ENCODE peak calls at places on chromosomes 12 and 14, in four cellular contexts. X is uterus, O is breast epithelium, T is WTC11. M is an unnamed sample.
A peak's percentile ranks its signal among the peaks of the same experiment; 100 is the strongest.

GRCh38 chr14:79333198-79333546 is 878.1 kb downstream of the DIO2 start:
- DNase-seq in X (no peak), T (no peak), O (no peak), M (no peak)

GRCh38 chr14:76498976-76499375 is 123.0 kb downstream of the ESRRB start:
- DNase-seq in X (no peak), O (no peak), T (no peak), M (no peak)

GRCh38 chr14:50800032-50800431 is 30.9 kb downstream of the NIN start:
- DNase-seq in O (no peak), T (no peak), X (no peak), M (no peak)

GRCh38 chr12:13102481-13103195 is 829 bp downstream of the GSG1 start:
- DNase-seq in T (no peak), O (no peak), X (no peak), M (no peak)

GRCh38 chr12:12924169-12924568 is 27.8 kb downstream of the GPRC5D start:
- DNase-seq in T (no peak), X (no peak), O (no peak), M (no peak)

GRCh38 chr14:30195946-30196345 is 268.3 kb upstream of the PRKD1 start:
- DNase-seq in T (no peak), O (no peak), X (no peak), M (no peak)

GRCh38 chr14:43232261-43232660 is 1274.8 kb downstream of the FSCB start:
- DNase-seq in T (no peak), X (no peak), O (no peak), M (no peak)

GRCh38 chr14:24274101-24274543 is 2.7 kb upstream of the RABGGTA start:
- DNase-seq in O (no peak), T (no peak), X (no peak), M (peak; percentile 69)

GRCh38 chr12:32939801-32940200 is 43.2 kb upstream of the PKP2 start:
- DNase-seq in X (no peak), O (no peak), T (no peak), M (no peak)

GRCh38 chr14:103624860-103625259 is 4.2 kb upstream of the KLC1 start:
- DNase-seq in T (no peak), X (peak; percentile 71), O (peak; percentile 67), M (peak; percentile 71)

GRCh38 chr14:49999216-49999761 is 106.4 kb downstream of the ARF6 start:
- DNase-seq in T (no peak), X (peak; percentile 67), O (peak; percentile 74), M (peak; percentile 73)

GRCh38 chr12:131057211-131057721 is 103.6 kb downstream of the ADGRD1 start:
- DNase-seq in T (no peak), X (no peak), O (no peak), M (no peak)

GRCh38 chr12:1632702-1633101 is 3.7 kb downstream of the WNT5B start:
- DNase-seq in O (no peak), X (no peak), T (no peak), M (no peak)

GRCh38 chr12:23083267-23083666 is 458.3 kb downstream of the ETNK1 start:
- DNase-seq in X (no peak), T (no peak), O (no peak), M (no peak)

GRCh38 chr12:57764662-57765002 is 2.2 kb downstream of the CYP27B1 start:
- DNase-seq in T (no peak), X (no peak), O (no peak), M (no peak)

GRCh38 chr12:8603858-8604257 is 8.8 kb downstream of the AICDA start:
- DNase-seq in O (no peak), X (no peak), T (no peak), M (no peak)

GRCh38 chr14:37594916-37595808 is at the start of the genes FOXA1 and TTC6:
- DNase-seq in O (peak; percentile 88), T (peak; percentile 64), X (no peak), M (peak; percentile 70)

GRCh38 chr12:54452628-54453027 is 20.8 kb downstream of the GTSF1 start:
- DNase-seq in X (no peak), T (no peak), O (no peak), M (no peak)

GRCh38 chr12:54459355-54459754 is 14.0 kb downstream of the GTSF1 start:
- DNase-seq in O (no peak), T (no peak), X (no peak), M (no peak)

GRCh38 chr12:54460317-54460935 is 13.0 kb downstream of the GTSF1 start:
- DNase-seq in X (no peak), T (no peak), O (no peak), M (no peak)

GRCh38 chr12:54455760-54456469 is 17.5 kb downstream of the GTSF1 start:
- DNase-seq in O (no peak), X (no peak), T (no peak), M (no peak)
- TF ChIP-seq CTCF in O (no peak), X (no peak), T (no peak), M (no peak)

GRCh38 chr12:50720085-50720484 is 43.8 kb upstream of the ATF1 start:
- DNase-seq in X (no peak), T (no peak), O (no peak), M (no peak)
- TF ChIP-seq CTCF in X (no peak), T (no peak), O (no peak), M (no peak)

GRCh38 chr14:88535813-88536212 is 19.0 kb downstream of the PTPN21 start:
- DNase-seq in O (no peak), X (no peak), T (no peak), M (no peak)
- TF ChIP-seq CTCF in O (no peak), X (no peak), T (no peak), M (no peak)

DNA sequence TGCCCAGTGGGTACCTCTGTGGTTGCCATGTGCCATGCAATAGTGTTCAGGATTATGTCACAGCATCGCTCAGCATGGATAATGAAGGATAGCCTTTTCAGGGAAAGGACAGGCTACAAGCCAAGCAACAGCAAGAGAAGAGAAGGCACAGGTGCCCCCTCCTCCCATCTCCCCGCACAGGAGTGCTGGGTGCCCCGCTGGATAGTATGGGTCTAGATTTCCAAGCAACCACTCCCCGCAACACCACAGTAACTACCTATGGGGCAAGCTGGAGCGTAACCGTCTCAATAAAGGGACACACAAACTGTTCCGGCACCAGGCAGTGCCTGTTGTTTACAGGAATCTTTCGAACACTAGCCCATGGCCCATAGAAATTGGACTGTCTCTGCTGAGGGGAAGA is 222.2 kb downstream of the ITPR2 start:
- DNase-seq in T (no peak), X (no peak), O (no peak), M (no peak)
- TF ChIP-seq CTCF in T (no peak), X (no peak), O (no peak), M (no peak)

GRCh38 chr12:117890137-117890536 is 78.7 kb downstream of the KSR2 start:
- DNase-seq in O (no peak), T (no peak), X (no peak), M (no peak)
- TF ChIP-seq CTCF in O (no peak), T (no peak), X (no peak), M (no peak)

DNA sequence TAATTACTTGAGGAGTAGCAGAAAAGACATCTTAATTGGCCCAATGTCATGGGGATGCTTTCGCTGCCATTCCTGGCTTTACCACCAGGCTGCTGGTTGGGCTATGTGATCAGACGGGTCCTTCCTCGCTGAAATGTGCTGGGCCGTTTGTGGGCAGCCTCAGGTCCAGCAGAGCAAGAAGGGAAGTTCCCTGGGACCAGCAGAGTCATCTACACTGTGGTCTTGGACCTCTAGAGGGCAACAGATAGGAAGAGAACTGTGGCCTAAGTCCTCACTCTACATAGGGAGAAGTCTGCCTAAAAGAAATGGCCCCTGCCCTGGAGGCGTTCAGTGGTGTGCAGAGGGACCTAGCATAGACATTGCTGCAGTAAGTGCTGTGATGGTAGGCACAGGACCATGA is 10.9 kb downstream of the EVL start:
- DNase-seq in O (no peak), T (peak; percentile 60), X (no peak), M (no peak)
- TF ChIP-seq CTCF in O (peak; percentile 12), T (peak; percentile 33), X (no peak), M (no peak)

GRCh38 chr12:50224026-50224692 is 57.0 kb upstream of the CERS5 start:
- DNase-seq in O (no peak), X (no peak), T (no peak), M (peak; percentile 55)
- TF ChIP-seq CTCF in O (no peak), X (no peak), T (no peak), M (no peak)

M was measured in lung.